ENCODE peak calls at places on chromosomes 4 and X, in four cellular contexts. One of them, this sample, is unnamed.

GRCh38 chrX:78997870-78998558 is 52.8 kb downstream of the P2RY10 start:
- DNase-seq in stimulated activated CD8-positive, alpha-beta memory T cell treated with anti-CD3 and anti-CD28 coated beads, Interleukin-4, amount 100 ng/mL, for 24 hours: no peak
- DNase-seq in HFF-Myc: no peak
- DNase-seq in A549: no peak
- DNase-seq in this sample: no peak

GRCh38 chr4:81724925-81725329 is 253.2 kb upstream of the RASGEF1B start:
- DNase-seq in stimulated activated CD8-positive, alpha-beta memory T cell treated with anti-CD3 and anti-CD28 coated beads, Interleukin-4, amount 100 ng/mL, for 24 hours: peak; percentile 51
- DNase-seq in HFF-Myc: no peak
- DNase-seq in A549: no peak
- DNase-seq in this sample: peak; percentile 39

GRCh38 chr4:145195167-145195952 is 15.0 kb upstream of the OTUD4 start:
- DNase-seq in stimulated activated CD8-positive, alpha-beta memory T cell treated with anti-CD3 and anti-CD28 coated beads, Interleukin-4, amount 100 ng/mL, for 24 hours: no peak
- DNase-seq in HFF-Myc: no peak
- DNase-seq in A549: no peak
- DNase-seq in this sample: no peak

GRCh38 chr4:56477192-56477706 is 9.8 kb downstream of the SRP72 start:
- DNase-seq in stimulated activated CD8-positive, alpha-beta memory T cell treated with anti-CD3 and anti-CD28 coated beads, Interleukin-4, amount 100 ng/mL, for 24 hours: no peak
- DNase-seq in HFF-Myc: no peak
- DNase-seq in A549: no peak
- DNase-seq in this sample: no peak

GRCh38 chr4:56320293-56320692 is 67.0 kb downstream of the AASDH start:
- DNase-seq in stimulated activated CD8-positive, alpha-beta memory T cell treated with anti-CD3 and anti-CD28 coated beads, Interleukin-4, amount 100 ng/mL, for 24 hours: no peak
- DNase-seq in HFF-Myc: no peak
- DNase-seq in A549: no peak
- DNase-seq in this sample: no peak

GRCh38 chr4:175376287-175376977 is 435.6 kb downstream of the GPM6A start:
- DNase-seq in stimulated activated CD8-positive, alpha-beta memory T cell treated with anti-CD3 and anti-CD28 coated beads, Interleukin-4, amount 100 ng/mL, for 24 hours: no peak
- DNase-seq in HFF-Myc: no peak
- DNase-seq in A549: no peak
- DNase-seq in this sample: no peak

GRCh38 chrX:18871161-18871880 is 112.6 kb downstream of the PHKA2 start:
- DNase-seq in stimulated activated CD8-positive, alpha-beta memory T cell treated with anti-CD3 and anti-CD28 coated beads, Interleukin-4, amount 100 ng/mL, for 24 hours: no peak
- DNase-seq in HFF-Myc: no peak
- DNase-seq in A549: no peak
- DNase-seq in this sample: no peak

GRCh38 chr4:55078987-55079386 is 46.4 kb downstream of the KDR start:
- DNase-seq in stimulated activated CD8-positive, alpha-beta memory T cell treated with anti-CD3 and anti-CD28 coated beads, Interleukin-4, amount 100 ng/mL, for 24 hours: no peak
- DNase-seq in HFF-Myc: no peak
- DNase-seq in A549: no peak
- DNase-seq in this sample: no peak

GRCh38 chr4:170674176-170674575 is 584.4 kb upstream of the AADAT start:
- DNase-seq in stimulated activated CD8-positive, alpha-beta memory T cell treated with anti-CD3 and anti-CD28 coated beads, Interleukin-4, amount 100 ng/mL, for 24 hours: no peak
- DNase-seq in HFF-Myc: no peak
- DNase-seq in A549: no peak
- DNase-seq in this sample: no peak

GRCh38 chrX:135003876-135004623 is 13.3 kb downstream of the SMIM10 start:
- DNase-seq in stimulated activated CD8-positive, alpha-beta memory T cell treated with anti-CD3 and anti-CD28 coated beads, Interleukin-4, amount 100 ng/mL, for 24 hours: peak; percentile 81
- DNase-seq in HFF-Myc: no peak
- DNase-seq in A549: peak; percentile 61
- DNase-seq in this sample: peak; percentile 96

GRCh38 chr4:7719354-7720174 is 220.1 kb downstream of the AFAP1 start:
- DNase-seq in stimulated activated CD8-positive, alpha-beta memory T cell treated with anti-CD3 and anti-CD28 coated beads, Interleukin-4, amount 100 ng/mL, for 24 hours: peak; percentile 45
- DNase-seq in HFF-Myc: no peak
- DNase-seq in A549: peak; percentile 78
- DNase-seq in this sample: peak; percentile 93

GRCh38 chr4:155564880-155565279 is 101.8 kb upstream of the GUCY1A1 start:
- DNase-seq in stimulated activated CD8-positive, alpha-beta memory T cell treated with anti-CD3 and anti-CD28 coated beads, Interleukin-4, amount 100 ng/mL, for 24 hours: no peak
- DNase-seq in HFF-Myc: no peak
- DNase-seq in A549: no peak
- DNase-seq in this sample: no peak

GRCh38 chr4:189081831-189082230 is 858.8 kb upstream of the FRG1 start:
- DNase-seq in stimulated activated CD8-positive, alpha-beta memory T cell treated with anti-CD3 and anti-CD28 coated beads, Interleukin-4, amount 100 ng/mL, for 24 hours: no peak
- DNase-seq in HFF-Myc: no peak
- DNase-seq in A549: no peak
- DNase-seq in this sample: no peak

GRCh38 chr4:155377281-155377680 is 516 bp upstream of the MAP9 start:
- DNase-seq in stimulated activated CD8-positive, alpha-beta memory T cell treated with anti-CD3 and anti-CD28 coated beads, Interleukin-4, amount 100 ng/mL, for 24 hours: no peak
- DNase-seq in HFF-Myc: no peak
- DNase-seq in A549: no peak
- DNase-seq in this sample: no peak

GRCh38 chr4:171186700-171187099 is 626.5 kb upstream of the GALNTL6 start:
- DNase-seq in stimulated activated CD8-positive, alpha-beta memory T cell treated with anti-CD3 and anti-CD28 coated beads, Interleukin-4, amount 100 ng/mL, for 24 hours: no peak
- DNase-seq in HFF-Myc: no peak
- DNase-seq in A549: no peak
- DNase-seq in this sample: no peak

GRCh38 chrX:49276207-49276606 is 6.6 kb downstream of the PPP1R3F start:
- DNase-seq in stimulated activated CD8-positive, alpha-beta memory T cell treated with anti-CD3 and anti-CD28 coated beads, Interleukin-4, amount 100 ng/mL, for 24 hours: no peak
- DNase-seq in HFF-Myc: no peak
- DNase-seq in A549: no peak
- DNase-seq in this sample: no peak

GRCh38 chr4:85147481-85148076 is 181.1 kb upstream of the WDFY3 start:
- DNase-seq in stimulated activated CD8-positive, alpha-beta memory T cell treated with anti-CD3 and anti-CD28 coated beads, Interleukin-4, amount 100 ng/mL, for 24 hours: no peak
- DNase-seq in HFF-Myc: peak; percentile 36
- DNase-seq in A549: peak; percentile 13
- DNase-seq in this sample: peak; percentile 41

GRCh38 chrX:70066646-70067045 is 4.4 kb downstream of the OTUD6A start:
- DNase-seq in stimulated activated CD8-positive, alpha-beta memory T cell treated with anti-CD3 and anti-CD28 coated beads, Interleukin-4, amount 100 ng/mL, for 24 hours: no peak
- DNase-seq in HFF-Myc: no peak
- DNase-seq in A549: no peak
- DNase-seq in this sample: no peak

GRCh38 chrX:39752820-39753219 is 344.9 kb downstream of the BCOR start:
- DNase-seq in stimulated activated CD8-positive, alpha-beta memory T cell treated with anti-CD3 and anti-CD28 coated beads, Interleukin-4, amount 100 ng/mL, for 24 hours: no peak
- DNase-seq in HFF-Myc: no peak
- DNase-seq in A549: no peak
- DNase-seq in this sample: no peak

GRCh38 chr4:3836802-3837601 is 70.8 kb downstream of the ADRA2C start:
- DNase-seq in stimulated activated CD8-positive, alpha-beta memory T cell treated with anti-CD3 and anti-CD28 coated beads, Interleukin-4, amount 100 ng/mL, for 24 hours: no peak
- DNase-seq in HFF-Myc: no peak
- DNase-seq in A549: no peak
- DNase-seq in this sample: no peak

GRCh38 chr4:171246948-171247347 is 566.3 kb upstream of the GALNTL6 start:
- DNase-seq in stimulated activated CD8-positive, alpha-beta memory T cell treated with anti-CD3 and anti-CD28 coated beads, Interleukin-4, amount 100 ng/mL, for 24 hours: no peak
- DNase-seq in HFF-Myc: no peak
- DNase-seq in A549: no peak
- DNase-seq in this sample: no peak

GRCh38 chr4:119240568-119240967 is 28.1 kb downstream of the USP53 start:
- DNase-seq in stimulated activated CD8-positive, alpha-beta memory T cell treated with anti-CD3 and anti-CD28 coated beads, Interleukin-4, amount 100 ng/mL, for 24 hours: no peak
- DNase-seq in HFF-Myc: no peak
- DNase-seq in A549: no peak
- DNase-seq in this sample: no peak

GRCh38 chrX:15973941-15974340 is 119.3 kb upstream of the AP1S2 start:
- DNase-seq in stimulated activated CD8-positive, alpha-beta memory T cell treated with anti-CD3 and anti-CD28 coated beads, Interleukin-4, amount 100 ng/mL, for 24 hours: no peak
- DNase-seq in HFF-Myc: no peak
- DNase-seq in A549: no peak
- DNase-seq in this sample: no peak

This sample was measured in posterior cingulate gyrus.